ENCODE peak calls at places on chromosomes 12 and 14, in four cellular contexts. J is ovary; T is prostate gland; I is naive thymus-derived CD4-positive, alpha-beta T cell. B is an unnamed sample.
A peak's percentile ranks its signal among the peaks of the same experiment; 100 is the strongest.

GRCh38 chr14:101839236-101839635 is 77.7 kb downstream of the PPP2R5C start:
- DNase-seq in T (no peak), I (peak; percentile 52), J (no peak), B (no peak)

GRCh38 chr14:42095155-42095554 is 488.5 kb downstream of the LRFN5 start:
- DNase-seq in I (no peak), J (no peak), T (no peak), B (no peak)

GRCh38 chr12:2823483-2823882 is 11.0 kb downstream of the ITFG2 start:
- DNase-seq in J (no peak), I (no peak), T (no peak), B (no peak)

GRCh38 chr12:114762490-114763110 is 78.6 kb upstream of the TBX3 start:
- DNase-seq in J (peak; percentile 35), I (no peak), T (no peak), B (no peak)

GRCh38 chr12:77087427-77087826 is 22.1 kb upstream of the E2F7 start:
- DNase-seq in J (no peak), T (no peak), I (no peak), B (no peak)

GRCh38 chr12:39902823-39903222 is 203.1 kb downstream of the SLC2A13 start:
- DNase-seq in J (no peak), T (no peak), I (no peak), B (no peak)

GRCh38 chr14:55136868-55137785 is 8.1 kb downstream of the LGALS3 start:
- DNase-seq in T (no peak), I (no peak), J (peak; percentile 84), B (peak; percentile 63)

GRCh38 chr12:26290560-26290959 is 95.2 kb downstream of the SSPN start:
- DNase-seq in T (no peak), J (no peak), I (no peak), B (no peak)

GRCh38 chr12:120534703-120535655 is 823 bp downstream of the RNF10 start:
- DNase-seq in T (peak; percentile 22), I (peak; percentile 57), J (peak; percentile 61), B (peak; percentile 46)

GRCh38 chr12:674272-674781 is 11.1 kb upstream of the NINJ2 start:
- DNase-seq in I (peak; percentile 72), J (no peak), T (no peak), B (no peak)

GRCh38 chr12:120257041-120257821 is 8.3 kb downstream of the PXN start:
- DNase-seq in I (no peak), J (peak; percentile 61), T (peak; percentile 49), B (no peak)

GRCh38 chr12:14471497-14471896 is 96.2 kb downstream of the PLBD1 start:
- DNase-seq in I (no peak), J (no peak), T (no peak), B (no peak)

GRCh38 chr12:50258167-50258551 is 25.2 kb downstream of the LIMA1 start:
- DNase-seq in J (no peak), I (no peak), T (peak; percentile 69), B (peak; percentile 56)

GRCh38 chr12:56338643-56339422 is at the start of gene IL23A:
- DNase-seq in I (peak; percentile 78), J (no peak), T (no peak), B (no peak)

GRCh38 chr14:60235440-60235839 is 13.6 kb upstream of the PPM1A start:
- DNase-seq in I (no peak), T (no peak), J (no peak), B (no peak)

GRCh38 chr12:13258212-13258611 is 61.7 kb downstream of the EMP1 start:
- DNase-seq in I (no peak), T (no peak), J (no peak), B (no peak)

GRCh38 chr12:122352394-122352793 is 70.1 kb downstream of the CLIP1 start:
- DNase-seq in J (no peak), T (no peak), I (no peak), B (no peak)

GRCh38 chr12:26121841-26122680 is 2.8 kb downstream of the BHLHE41 start:
- DNase-seq in J (peak; percentile 52), T (no peak), I (peak; percentile 26), B (peak; percentile 38)

GRCh38 chr14:67186369-67186768 is 2.9 kb upstream of the GARIN2 start:
- DNase-seq in J (no peak), I (peak; percentile 3), T (no peak), B (no peak)

GRCh38 chr12:123384994-123385376 is 1.1 kb downstream of the KMT5A start:
- DNase-seq in J (no peak), T (no peak), I (no peak), B (no peak)

GRCh38 chr14:89767861-89768268 is 186.7 kb downstream of the EFCAB11 start:
- DNase-seq in I (peak; percentile 74), J (no peak), T (no peak), B (peak; percentile 48)

GRCh38 chr14:103113303-103113702 is 10.0 kb upstream of the TNFAIP2 start:
- DNase-seq in I (no peak), J (no peak), T (no peak), B (no peak)

GRCh38 chr14:102922490-102923200 is at the start of gene AMN:
- DNase-seq in T (no peak), J (no peak), I (no peak), B (peak; percentile 90)

GRCh38 chr14:75442166-75442565 is 14.3 kb downstream of the JDP2 start:
- DNase-seq in I (no peak), J (no peak), T (no peak), B (no peak)

GRCh38 chr12:42361909-42362706 is 36.1 kb downstream of the PPHLN1 start:
- DNase-seq in J (no peak), I (no peak), T (no peak), B (no peak)

GRCh38 chr12:42360747-42361403 is 34.9 kb downstream of the PPHLN1 start:
- DNase-seq in J (no peak), I (no peak), T (no peak), B (no peak)

DNA sequence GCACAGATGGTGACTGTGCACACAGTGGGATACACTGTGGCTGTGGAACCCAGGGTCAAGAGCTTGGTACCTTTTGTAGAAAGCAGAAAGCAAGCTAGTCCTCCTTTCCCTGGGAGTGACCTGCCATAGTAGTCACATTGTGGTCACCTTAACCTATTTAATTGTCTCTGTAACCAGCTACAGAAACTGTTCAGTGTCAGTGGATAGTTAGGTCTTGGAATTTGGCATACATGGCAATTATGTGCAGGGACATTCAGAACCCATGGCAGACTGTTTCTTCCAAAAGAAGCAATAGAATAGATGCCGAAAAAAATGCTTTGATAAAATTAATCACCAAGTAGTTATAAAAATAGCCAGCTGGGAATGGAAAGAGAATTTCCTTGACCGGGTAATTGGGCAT is 30.4 kb downstream of the PPHLN1 start:
- DNase-seq in T (no peak), I (no peak), J (no peak), B (no peak)
- H3K36me3 ChIP-seq in T (no peaks in the 10 kb centered on the region), I (peaks cover 29% of the 10 kb centered on the region), J (no peaks in the 10 kb centered on the region), B (no peaks in the 10 kb centered on the region)

GRCh38 chr12:69023840-69024239 is 90.9 kb upstream of the CPM start:
- DNase-seq in T (no peak), I (no peak), J (no peak), B (no peak)

GRCh38 chr12:69024413-69024812 is 91.4 kb upstream of the CPM start:
- DNase-seq in J (peak; percentile 18), I (no peak), T (peak; percentile 53), B (peak; percentile 84)

GRCh38 chr12:69027411-69027811 is 94.4 kb upstream of the CPM start:
- DNase-seq in I (no peak), J (no peak), T (no peak), B (no peak)

GRCh38 chr12:69024907-69025306 is 91.9 kb upstream of the CPM start:
- DNase-seq in J (no peak), T (no peak), I (no peak), B (no peak)

DNA sequence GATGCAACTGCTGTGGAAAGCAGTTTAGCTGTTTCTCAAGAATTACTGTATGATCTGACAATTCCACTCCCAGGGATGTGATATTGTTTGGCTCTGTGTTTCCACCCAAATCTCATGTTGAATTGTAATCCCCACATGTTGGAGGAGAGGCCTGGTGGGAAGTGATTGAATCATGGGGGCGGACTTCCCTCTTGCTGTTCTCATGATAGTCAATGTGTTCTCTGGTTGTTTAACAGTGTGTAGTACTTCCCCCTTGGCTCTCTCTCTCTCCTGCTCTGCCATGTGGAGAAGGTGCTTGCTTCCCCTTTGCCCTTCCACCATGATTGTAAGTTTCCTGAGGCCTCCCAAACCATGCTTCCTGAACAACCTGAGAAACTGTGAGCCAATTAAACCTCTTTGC is 93.4 kb upstream of the CPM start:
- DNase-seq in I (no peak), J (no peak), T (no peak), B (no peak)
- H3K4me1 ChIP-seq in I (no peaks in the 10 kb centered on the region), J (peaks cover 1% of the 10 kb centered on the region), T (no peaks in the 10 kb centered on the region), B (no peaks in the 10 kb centered on the region)

GRCh38 chr14:91307046-91307445 is 62.5 kb upstream of the GPR68 start:
- DNase-seq in J (no peak), I (no peak), T (no peak), B (no peak)

GRCh38 chr14:91303924-91304229 is 59.4 kb upstream of the GPR68 start:
- DNase-seq in J (no peak), T (no peak), I (no peak), B (no peak)

GRCh38 chr14:91307652-91308051 is 63.1 kb upstream of the GPR68 start:
- DNase-seq in J (no peak), T (no peak), I (no peak), B (no peak)

GRCh38 chr14:91306547-91306946 is 62.0 kb upstream of the GPR68 start:
- DNase-seq in J (no peak), T (no peak), I (no peak), B (no peak)

DNA sequence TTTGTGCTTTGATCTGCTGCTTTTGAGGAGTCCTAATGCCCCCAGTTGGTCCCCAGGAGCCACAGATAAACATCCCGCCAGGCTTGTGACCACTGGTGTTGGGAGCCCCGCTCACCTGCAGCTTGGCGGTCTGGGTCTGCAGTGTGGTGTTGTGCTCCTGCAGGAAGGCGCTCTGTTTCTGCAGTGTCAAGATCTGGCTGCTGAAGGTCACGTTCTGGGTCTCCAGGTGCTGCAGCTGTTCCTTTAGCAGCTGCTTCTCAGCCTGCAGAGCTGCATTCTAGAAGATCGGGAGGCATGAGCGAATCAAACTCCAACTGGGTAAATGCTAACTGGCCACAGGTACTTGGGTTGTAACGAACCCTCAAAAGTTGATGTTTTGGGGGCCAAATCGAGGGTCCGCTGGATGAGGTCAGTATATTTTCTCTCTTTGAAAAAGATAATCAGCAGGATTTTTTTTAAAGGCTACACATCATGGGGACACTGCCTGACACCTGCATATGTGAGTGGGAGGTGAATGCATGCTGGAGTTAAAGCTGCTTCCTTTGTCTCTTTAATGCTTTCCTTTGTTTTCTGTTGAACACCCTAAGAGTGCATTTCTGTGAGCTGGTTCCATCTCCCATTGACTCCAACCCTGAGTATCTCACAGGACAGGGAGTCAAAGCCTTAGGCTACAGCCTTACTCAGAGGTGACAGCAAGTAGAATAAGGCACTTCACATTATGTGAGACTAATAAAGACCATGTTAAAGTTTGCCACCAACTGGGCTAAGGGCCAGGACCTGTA is 61.3 kb upstream of the GPR68 start:
- DNase-seq in I (no peak), J (no peak), T (no peak), B (no peak)
- H3K36me3 ChIP-seq in I (peaks cover 99% of the 10 kb centered on the region), J (no peaks in the 10 kb centered on the region), T (no peaks in the 10 kb centered on the region), B (peaks cover 9% of the 10 kb centered on the region)

GRCh38 chr14:68975667-68976066 is 3.4 kb downstream of the ACTN1 start:
- DNase-seq in J (no peak), T (peak; percentile 30), I (no peak), B (no peak)
- H3K4me1 ChIP-seq in J (peaks cover 21% of the 10 kb centered on the region), T (peaks cover 6% of the 10 kb centered on the region), I (peaks cover 5% of the 10 kb centered on the region), B (no peaks in the 10 kb centered on the region)

GRCh38 chr12:131770120-131770519 is 58.1 kb upstream of the MMP17 start:
- DNase-seq in J (no peak), I (no peak), T (no peak), B (no peak)
- H3K36me3 ChIP-seq in J (no peaks in the 10 kb centered on the region), I (peaks cover 78% of the 10 kb centered on the region), T (no peaks in the 10 kb centered on the region), B (peaks cover 9% of the 10 kb centered on the region)

B was measured in colonic mucosa.